ENCODE peak calls at places on chromosomes 4 and X, in eight cellular contexts. T is GM12878, M is gastrocnemius medialis, U is kidney epithelial cell, R is AG10803, D is fibroblast of villous mesenchyme, Y is tibial nerve, K is foreskin fibroblast. X is an unnamed sample.

GRCh38 chr4:37223732-37224131 is 20.8 kb upstream of the NWD2 start:
- DNase-seq in T (no peak), M (no peak), U (no peak), R (no peak), D (no peak), Y (no peak), K (no peak), X (no peak)

GRCh38 chr4:40316333-40316781 is 18.8 kb upstream of the CHRNA9 start:
- DNase-seq in T (peak), M (no peak), U (peak), R (peak), D (peak), Y (no peak), K (peak), X (peak)

GRCh38 chr4:101977096-101977495 is 186.6 kb downstream of the BANK1 start:
- DNase-seq in T (no peak), M (no peak), U (peak), R (peak), D (peak), Y (no peak), K (peak), X (peak)

GRCh38 chr4:153222790-153223417 is 18.7 kb downstream of the TRIM2 start:
- DNase-seq in T (no peak), M (peak), U (no peak), R (peak), D (peak), Y (peak), K (peak), X (no peak)

GRCh38 chr4:176792348-176793059 is at the start of gene VEGFC:
- DNase-seq in T (no peak), M (peak), U (no peak), R (peak), D (peak), Y (no peak), K (peak), X (peak)

GRCh38 chrX:22406332-22406731 is 133.6 kb downstream of the CBLL2 start:
- DNase-seq in T (no peak), M (no peak), U (no peak), R (no peak), D (no peak), Y (no peak), K (no peak), X (no peak)

GRCh38 chr4:76108467-76109181 is 34.1 kb downstream of the ART3 start:
- DNase-seq in T (no peak), M (no peak), U (no peak), R (no peak), D (peak), Y (no peak), K (peak), X (no peak)

GRCh38 chr4:76459291-76459723 is 24.3 kb downstream of the SHROOM3 start:
- DNase-seq in T (no peak), M (no peak), U (peak), R (peak), D (peak), Y (no peak), K (no peak), X (no peak)

GRCh38 chrX:9906919-9907318 is 60.2 kb upstream of the CLDN34 start:
- DNase-seq in T (no peak), M (no peak), U (no peak), R (no peak), D (no peak), Y (no peak), K (no peak), X (no peak)

GRCh38 chrX:27918799-27919198 is 62.5 kb downstream of the DCAF8L1 start:
- DNase-seq in T (no peak), M (no peak), U (no peak), R (no peak), D (peak), Y (no peak), K (no peak), X (no peak)

GRCh38 chr4:84237008-84237407 is 262.1 kb downstream of the NKX6-1 start:
- DNase-seq in T (no peak), M (no peak), U (no peak), R (peak), D (no peak), Y (no peak), K (no peak), X (no peak)

GRCh38 chr4:121177238-121178137 is 13.4 kb upstream of the TNIP3 start:
- DNase-seq in T (no peak), M (no peak), U (no peak), R (no peak), D (no peak), Y (no peak), K (no peak), X (no peak)

DNA sequence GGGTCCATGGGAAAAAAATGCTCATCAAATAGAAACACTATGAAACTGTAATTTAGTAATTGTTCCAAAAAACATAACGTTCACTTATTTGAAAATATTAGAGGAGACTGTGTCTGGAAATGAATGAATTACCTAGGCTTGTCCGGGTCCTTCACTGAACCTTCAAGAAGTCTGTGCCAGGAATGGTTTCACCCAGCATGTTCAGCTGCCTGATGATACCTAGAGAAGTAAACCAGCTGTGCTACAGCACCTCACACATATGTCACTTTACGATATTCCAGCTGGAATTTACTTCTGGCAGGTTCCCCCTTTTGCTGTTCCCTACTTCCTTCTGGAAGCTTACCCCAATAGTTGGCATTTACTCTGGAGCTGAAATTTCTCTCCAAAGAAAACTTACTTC is 906.5 kb downstream of the FAT4 start:
- DNase-seq in T (no peak), M (no peak), U (no peak), R (no peak), D (no peak), Y (no peak), K (no peak), X (no peak)
- TF ChIP-seq CTCF in T (no peak), M (no peak), U (no peak), R (no peak), D (no peak), Y (no peak), K (no peak), X (no peak)

DNA sequence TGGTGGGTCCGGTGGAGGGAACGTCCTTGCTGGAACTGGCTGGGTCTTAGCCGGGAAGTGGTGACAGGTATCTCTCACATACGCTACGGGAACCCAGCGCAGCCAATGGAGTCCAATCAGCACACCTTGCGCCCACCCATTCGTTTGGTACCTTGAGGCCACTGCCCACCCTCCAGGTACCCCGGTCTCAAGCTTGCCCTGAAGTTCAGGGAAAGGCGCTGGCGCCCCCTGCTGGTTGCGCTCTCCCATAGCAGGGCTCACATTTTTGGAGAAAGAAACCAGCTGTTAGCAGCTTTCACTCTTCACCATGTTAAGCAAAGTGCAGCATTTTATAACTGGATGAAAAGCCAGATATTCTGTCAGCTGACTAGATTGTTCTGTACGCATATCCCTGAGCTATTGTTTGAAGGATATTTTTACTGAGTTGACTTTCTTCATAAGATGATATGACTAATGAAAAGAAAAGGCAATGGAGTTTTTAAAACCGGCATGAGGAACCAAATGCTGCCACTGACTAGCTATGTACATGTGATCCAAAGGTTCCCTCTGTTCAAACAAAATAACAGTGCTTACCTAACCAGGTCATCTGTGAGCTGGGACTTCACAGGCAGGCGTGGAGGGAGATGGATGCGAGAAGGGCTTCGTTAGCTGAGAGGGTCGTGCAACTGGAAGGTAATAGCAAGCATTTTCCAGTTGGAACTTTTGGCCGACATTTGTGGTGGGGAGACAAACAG is 43.7 kb downstream of the OTOP1 start:
- DNase-seq in T (no peak), M (no peak), U (no peak), R (peak), D (peak), Y (no peak), K (peak), X (no peak)
- TF ChIP-seq CTCF in T (peak), M (no peak), U (peak), R (peak), D (peak), Y (peak), K (peak), X (peak)

GRCh38 chr4:108685036-108685686 is 34.8 kb downstream of the OSTC start:
- DNase-seq in T (no peak), M (no peak), U (no peak), R (peak), D (peak), Y (no peak), K (peak), X (no peak)

GRCh38 chr4:108681321-108681809 is 31.0 kb downstream of the OSTC start:
- DNase-seq in T (no peak), M (no peak), U (no peak), R (peak), D (no peak), Y (no peak), K (peak), X (no peak)

GRCh38 chr4:108683479-108683878 is 33.1 kb downstream of the OSTC start:
- DNase-seq in T (no peak), M (no peak), U (no peak), R (peak), D (peak), Y (peak), K (peak), X (peak)
- TF ChIP-seq CTCF in T (no peak), M (no peak), U (peak), R (peak), D (peak), Y (peak), K (peak), X (peak)

DNA sequence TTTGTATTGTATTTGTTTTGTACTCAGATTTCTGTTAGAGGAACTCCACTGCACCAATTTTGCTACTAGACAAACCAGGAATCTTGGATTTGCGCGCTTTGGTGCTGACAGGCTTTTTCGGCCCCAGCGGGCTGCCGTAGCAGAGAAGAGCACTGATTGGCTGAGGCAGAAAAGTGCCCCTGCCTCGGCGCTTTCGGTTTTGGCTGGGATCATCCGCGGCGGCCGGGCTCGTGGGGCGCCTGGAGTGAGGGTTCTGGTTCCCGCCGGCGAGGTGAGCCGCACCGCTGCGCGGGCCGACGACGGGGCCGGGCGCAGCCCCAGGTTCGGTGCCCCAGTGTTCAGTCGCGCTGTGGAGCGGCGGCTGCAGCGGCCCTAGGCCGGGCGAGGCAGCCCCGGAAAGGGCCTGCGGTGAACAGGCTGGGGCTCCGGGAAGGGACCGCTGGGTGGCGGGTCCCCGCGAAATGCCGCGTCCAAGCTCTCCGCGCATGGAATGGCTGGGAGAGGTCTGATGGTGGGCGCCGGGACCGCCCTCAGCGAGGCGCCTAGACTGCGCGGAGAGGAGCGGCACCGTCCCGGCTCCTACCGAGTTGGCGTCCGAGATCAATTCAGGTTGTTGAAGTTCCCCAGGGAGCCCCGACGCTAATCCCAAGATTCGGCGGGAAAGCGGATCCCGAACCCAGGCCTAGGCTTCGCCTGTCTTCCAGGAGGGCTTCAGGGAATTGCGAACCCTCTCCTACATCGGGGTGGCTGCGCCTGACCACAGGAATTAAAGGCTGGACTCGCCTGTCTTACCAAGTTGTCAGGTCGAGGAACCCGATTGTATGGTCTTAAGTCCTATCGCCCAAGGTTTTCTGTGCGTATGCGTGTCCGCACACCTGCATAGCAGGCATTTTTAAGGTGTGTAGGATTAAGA is at the start of gene LSM6:
- DNase-seq in T (peak), M (peak), U (peak), R (peak), D (peak), Y (peak), K (peak), X (peak)
- TF ChIP-seq CTCF in T (no peak), M (no peak), U (no peak), R (no peak), D (no peak), Y (no peak), K (peak), X (no peak)

GRCh38 chrX:45747905-45748304 is 547.2 kb upstream of the DIPK2B start:
- DNase-seq in T (no peak), M (no peak), U (no peak), R (no peak), D (peak), Y (no peak), K (peak), X (no peak)

GRCh38 chrX:45751156-45751555 is 550.5 kb upstream of the DIPK2B start:
- DNase-seq in T (no peak), M (no peak), U (no peak), R (no peak), D (no peak), Y (no peak), K (peak), X (no peak)

GRCh38 chrX:45750639-45751038 is 550.0 kb upstream of the DIPK2B start:
- DNase-seq in T (no peak), M (no peak), U (no peak), R (no peak), D (peak), Y (no peak), K (peak), X (no peak)

GRCh38 chrX:45748443-45748842 is 547.8 kb upstream of the DIPK2B start:
- DNase-seq in T (no peak), M (no peak), U (no peak), R (no peak), D (peak), Y (no peak), K (peak), X (no peak)

GRCh38 chrX:45749375-45749774 is 548.7 kb upstream of the DIPK2B start:
- DNase-seq in T (no peak), M (no peak), U (no peak), R (no peak), D (peak), Y (no peak), K (peak), X (no peak)
- TF ChIP-seq CTCF in T (peak), M (no peak), U (peak), R (peak), D (peak), Y (no peak), K (no peak), X (peak)

DNA sequence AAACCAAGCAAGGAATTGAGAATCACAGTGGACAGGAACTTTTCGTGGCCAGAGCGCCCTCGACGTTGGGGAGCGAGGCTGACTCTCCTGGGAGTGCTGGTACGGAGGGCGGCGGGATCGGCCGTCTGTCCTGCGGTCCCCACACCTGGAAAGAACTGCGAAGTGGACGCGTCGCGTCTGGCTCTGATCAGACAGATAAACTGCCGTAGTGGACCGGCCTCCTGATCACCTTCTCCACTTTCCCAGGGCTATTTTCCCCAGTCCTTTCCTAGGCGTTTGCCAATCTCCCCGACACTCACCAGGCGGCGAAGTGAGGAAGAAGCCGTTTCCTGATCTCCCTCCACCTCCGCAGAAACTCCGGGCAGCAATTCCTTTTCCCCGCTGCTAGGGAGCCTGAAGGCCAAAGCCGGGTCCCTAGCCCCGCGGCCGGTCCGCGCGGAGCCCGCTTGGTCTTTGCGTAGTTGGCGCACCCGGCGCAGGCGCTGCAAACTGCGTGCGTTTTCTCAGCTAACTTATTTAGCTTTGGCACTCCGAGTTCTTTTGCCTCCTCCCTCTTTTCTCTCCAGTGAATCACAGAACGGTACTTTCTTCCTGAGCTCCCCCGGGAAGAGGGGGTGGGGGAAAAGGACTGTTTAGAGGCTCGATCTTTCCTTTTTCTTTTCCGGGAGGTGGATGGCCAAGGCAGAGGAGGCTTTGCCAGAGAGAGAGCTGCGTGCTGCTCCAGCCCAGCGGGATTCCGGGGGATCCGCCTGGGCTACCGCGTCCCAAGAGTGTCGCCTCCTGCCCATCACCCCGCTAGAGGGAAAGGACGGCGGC is at the start of gene ARSJ:
- DNase-seq in T (no peak), M (no peak), U (peak), R (peak), D (peak), Y (peak), K (peak), X (peak)
- TF ChIP-seq CTCF in T (no peak), M (no peak), U (no peak), R (peak), D (peak), Y (no peak), K (peak), X (peak)

GRCh38 chr4:66045913-66046312 is 375.6 kb upstream of the EPHA5 start:
- DNase-seq in T (no peak), M (no peak), U (no peak), R (no peak), D (no peak), Y (no peak), K (no peak), X (no peak)
- TF ChIP-seq CTCF in T (no peak), M (no peak), U (no peak), R (no peak), D (no peak), Y (no peak), K (no peak), X (no peak)

GRCh38 chr4:17280266-17280665 is 231.6 kb downstream of the QDPR start:
- DNase-seq in T (no peak), M (no peak), U (no peak), R (no peak), D (no peak), Y (no peak), K (no peak), X (no peak)
- TF ChIP-seq CTCF in T (no peak), M (no peak), U (peak), R (no peak), D (no peak), Y (no peak), K (no peak), X (no peak)

GRCh38 chr4:183249854-183250253 is 70.2 kb downstream of the CLDN22 start:
- DNase-seq in T (no peak), M (no peak), U (no peak), R (peak), D (peak), Y (no peak), K (peak), X (no peak)
- TF ChIP-seq CTCF in T (peak), M (no peak), U (peak), R (peak), D (peak), Y (no peak), K (peak), X (peak)

DNA sequence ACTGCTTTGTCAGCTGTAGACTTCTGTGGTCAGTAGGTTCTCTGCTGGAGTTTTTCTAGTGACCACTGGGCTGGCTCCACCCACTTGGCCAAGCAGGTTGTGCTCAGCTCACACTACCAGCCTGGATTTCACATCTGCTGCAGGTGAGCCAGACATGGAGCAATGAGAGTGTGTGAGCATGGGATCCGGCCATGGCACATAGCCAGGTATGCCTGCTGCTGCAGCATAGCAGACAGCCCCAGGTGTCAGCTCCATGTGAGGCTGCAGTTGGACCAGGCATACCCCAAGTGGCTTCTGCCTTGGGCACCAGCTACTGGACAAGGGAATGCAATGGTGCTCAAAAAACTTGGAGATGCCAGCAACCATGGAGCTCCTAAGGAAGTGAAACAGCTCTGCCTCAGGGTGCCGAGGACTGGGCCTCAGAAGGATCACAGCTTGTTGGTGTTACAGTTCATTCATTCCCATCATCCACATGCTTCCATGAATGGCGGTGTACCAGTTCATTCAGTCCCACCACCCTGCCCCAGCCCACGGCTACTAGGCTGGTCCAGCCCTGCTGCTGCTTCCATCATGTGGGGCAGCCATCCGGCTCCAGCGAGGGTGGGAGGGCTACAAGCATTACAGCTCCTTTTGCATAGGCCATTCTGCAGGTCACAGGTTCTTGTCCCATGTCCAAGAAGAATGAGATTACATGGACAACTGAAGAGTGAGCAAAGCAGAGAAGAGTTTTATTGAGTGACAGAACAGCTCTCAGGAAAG is 389.1 kb upstream of the PCDH7 start:
- DNase-seq in T (no peak), M (no peak), U (no peak), R (no peak), D (no peak), Y (no peak), K (no peak), X (no peak)
- TF ChIP-seq CTCF in T (no peak), M (no peak), U (no peak), R (no peak), D (no peak), Y (no peak), K (no peak), X (no peak)